ENCODE peak calls at places on chromosome 13, in four cellular contexts. Z is tibial nerve, R is transverse colon, T is sigmoid colon. U is an unnamed sample.

GRCh38 chr13:59960683-59961082 is 203.0 kb downstream of the DIAPH3 start:
- DNase-seq in R (no peak), Z (no peak), T (no peak), U (no peak)

GRCh38 chr13:45209229-45209628 is 8.4 kb upstream of the KCTD4 start:
- DNase-seq in T (no peak), R (no peak), Z (no peak), U (no peak)

GRCh38 chr13:46489586-46490023 is 63.4 kb upstream of the LRCH1 start:
- DNase-seq in Z (no peak), T (no peak), R (no peak), U (peak)

GRCh38 chr13:80850771-80851170 is 509.8 kb upstream of the SPRY2 start:
- DNase-seq in T (no peak), R (no peak), Z (no peak), U (no peak)

GRCh38 chr13:112688560-112689497 is 1.0 kb upstream of the ATP11A start:
- DNase-seq in Z (no peak), R (peak), T (no peak), U (no peak)

GRCh38 chr13:51778407-51778806 is 25.6 kb downstream of the DHRS12 start:
- DNase-seq in R (no peak), Z (no peak), T (no peak), U (peak)

GRCh38 chr13:79307866-79308298 is 98.2 kb downstream of the RBM26 start:
- DNase-seq in R (no peak), Z (no peak), T (no peak), U (no peak)

GRCh38 chr13:27006519-27007161 is 165.0 kb downstream of the USP12 start:
- DNase-seq in R (peak), Z (no peak), T (peak), U (peak)

GRCh38 chr13:113854238-113855011 is 9.5 kb downstream of the GAS6 start:
- DNase-seq in T (no peak), Z (no peak), R (no peak), U (peak)

DNA sequence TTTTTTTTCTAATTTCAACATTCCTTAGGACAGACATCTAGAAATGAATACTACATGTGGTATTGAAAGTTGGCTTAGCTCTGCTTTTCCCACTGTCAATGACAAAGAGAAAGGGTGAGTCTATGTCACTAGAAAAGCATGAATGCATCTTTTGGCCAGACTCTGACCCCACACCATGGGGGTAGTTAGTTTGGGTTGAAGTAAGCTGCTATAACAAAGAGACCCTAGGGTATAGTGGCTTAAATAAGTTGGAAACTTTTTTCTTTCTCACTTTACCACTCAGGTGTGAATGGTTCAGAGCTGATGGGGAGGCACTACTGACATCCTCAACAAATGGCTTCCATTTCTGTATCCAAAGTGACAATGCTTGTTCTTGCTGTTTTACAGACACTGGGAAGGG is 161.5 kb downstream of the DLEU7 start:
- DNase-seq in T (no peak), Z (no peak), R (no peak), U (no peak)
- TF ChIP-seq POLR2A in T (no peak), Z (no peak), R (no peak), U (no peak)

GRCh38 chr13:63120883-63121282 is 1705.2 kb upstream of the PCDH20 start:
- DNase-seq in Z (no peak), R (no peak), T (no peak), U (no peak)

DNA sequence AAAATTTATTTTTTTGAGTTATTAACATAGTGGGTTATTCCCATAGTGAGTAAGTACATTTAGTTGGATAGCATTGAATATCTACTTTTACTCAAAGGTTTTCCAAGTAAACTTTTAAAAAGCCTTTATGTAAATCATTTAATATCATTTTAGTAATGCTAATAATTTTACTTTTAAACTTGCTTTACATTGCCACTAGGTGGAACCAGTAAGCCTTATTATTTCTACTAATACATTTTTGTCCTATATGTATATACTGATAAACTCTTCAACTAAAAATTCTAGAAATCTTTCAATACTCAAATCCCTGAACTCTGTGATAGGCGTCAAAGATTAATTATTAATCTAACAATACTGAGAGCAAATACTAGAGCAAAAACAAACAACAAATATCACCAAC is 1709.2 kb upstream of the PCDH20 start:
- DNase-seq in T (no peak), R (no peak), Z (no peak), U (no peak)
- TF ChIP-seq CTCF in T (no peak), R (no peak), Z (no peak), U (no peak)

GRCh38 chr13:33953203-33953602 is 135.3 kb downstream of the RFC3 start:
- DNase-seq in Z (no peak), T (no peak), R (no peak), U (no peak)

GRCh38 chr13:33953781-33954180 is 135.8 kb downstream of the RFC3 start:
- DNase-seq in Z (no peak), R (no peak), T (no peak), U (no peak)

GRCh38 chr13:33963134-33963533 is 145.2 kb downstream of the RFC3 start:
- DNase-seq in T (no peak), R (no peak), Z (no peak), U (no peak)

GRCh38 chr13:33958964-33959363 is 141.0 kb downstream of the RFC3 start:
- DNase-seq in Z (no peak), R (no peak), T (no peak), U (no peak)

GRCh38 chr13:33957497-33957905 is 139.6 kb downstream of the RFC3 start:
- DNase-seq in R (no peak), Z (no peak), T (no peak), U (no peak)
- TF ChIP-seq POLR2A in R (no peak), Z (no peak), T (no peak), U (no peak)

DNA sequence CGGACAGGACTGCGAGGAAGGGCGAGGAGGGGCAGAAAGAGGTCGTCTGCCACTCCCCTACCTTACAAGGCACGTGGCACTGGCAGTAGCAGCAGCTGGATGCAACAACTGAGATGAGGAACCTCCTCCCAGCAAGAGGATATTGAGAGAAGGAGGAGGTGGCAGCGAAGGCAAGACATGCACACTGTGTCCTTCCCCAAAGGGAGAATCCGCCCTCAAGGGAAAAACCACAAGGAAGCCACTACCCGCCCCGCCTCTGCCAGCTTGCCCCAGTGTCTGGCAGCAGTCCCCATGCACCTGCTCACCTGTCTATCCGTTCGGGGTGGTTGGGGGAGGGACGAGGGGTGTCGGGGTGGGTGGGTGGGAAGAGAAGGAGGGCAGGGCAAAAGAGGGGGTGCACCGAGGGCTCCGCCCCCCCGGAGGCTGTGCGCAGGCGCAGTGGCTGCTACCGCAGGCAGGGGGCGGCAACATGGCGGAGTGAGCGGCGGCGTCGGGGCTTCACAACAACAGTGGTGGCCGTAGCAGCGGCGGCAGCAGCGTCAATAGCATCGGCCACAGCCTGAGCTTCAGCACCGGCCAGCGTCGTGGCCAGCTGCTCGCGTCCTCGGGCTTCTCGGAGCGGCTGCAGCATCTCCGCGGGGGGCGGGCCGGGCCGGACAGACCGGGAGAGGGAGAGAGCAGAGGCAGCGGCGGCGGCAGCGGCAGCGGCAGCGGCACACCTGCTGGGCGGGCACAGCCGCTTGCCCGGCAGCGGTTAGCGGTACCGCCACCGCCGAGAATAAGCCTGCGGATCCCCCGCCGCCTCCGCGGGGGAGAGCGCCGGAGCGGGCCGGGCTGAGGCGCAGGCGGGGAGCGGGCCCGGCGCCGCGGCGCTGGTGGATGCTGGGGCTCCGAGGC is at the start of gene NBEA:
- DNase-seq in R (peak), Z (peak), T (peak), U (peak)
- TF ChIP-seq CTCF in R (peak), Z (peak), T (no peak), U (no peak)

DNA sequence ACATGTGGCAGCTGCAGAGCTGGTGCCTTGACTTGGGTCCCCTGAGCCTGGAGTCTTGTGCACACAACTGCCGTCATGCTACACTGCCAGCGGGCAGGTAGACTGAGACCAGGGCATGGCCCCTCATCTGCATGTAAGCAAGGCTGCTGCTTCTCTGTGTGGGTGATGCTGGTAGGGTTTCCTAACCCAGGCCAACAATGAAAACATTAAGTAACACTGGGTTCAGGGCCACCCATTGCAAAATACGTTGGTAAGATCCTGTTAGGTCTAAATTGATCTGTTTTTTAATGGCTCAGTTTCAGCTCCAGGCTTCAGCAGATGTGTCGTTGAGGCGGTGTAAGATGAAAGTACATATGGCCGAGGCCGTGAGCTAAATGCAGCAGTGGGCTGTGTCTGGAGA is 383.4 kb downstream of the IRS2 start:
- DNase-seq in R (no peak), Z (no peak), T (no peak), U (no peak)
- TF ChIP-seq POLR2A in R (no peak), Z (no peak), T (no peak), U (no peak)

GRCh38 chr13:96824110-96824509 is 170.2 kb downstream of the OXGR1 start:
- DNase-seq in R (no peak), T (no peak), Z (no peak), U (no peak)

GRCh38 chr13:96821971-96822370 is 172.3 kb downstream of the OXGR1 start:
- DNase-seq in T (no peak), R (no peak), Z (no peak), U (no peak)

GRCh38 chr13:96819375-96819774 is 174.9 kb downstream of the OXGR1 start:
- DNase-seq in T (no peak), Z (no peak), R (no peak), U (no peak)

GRCh38 chr13:96821381-96821780 is 172.9 kb downstream of the OXGR1 start:
- DNase-seq in R (no peak), T (no peak), Z (no peak), U (no peak)

GRCh38 chr13:96822900-96823299 is 171.4 kb downstream of the OXGR1 start:
- DNase-seq in Z (no peak), R (peak), T (no peak), U (no peak)
- TF ChIP-seq CTCF in Z (no peak), R (peak), T (no peak), U (no peak)

DNA sequence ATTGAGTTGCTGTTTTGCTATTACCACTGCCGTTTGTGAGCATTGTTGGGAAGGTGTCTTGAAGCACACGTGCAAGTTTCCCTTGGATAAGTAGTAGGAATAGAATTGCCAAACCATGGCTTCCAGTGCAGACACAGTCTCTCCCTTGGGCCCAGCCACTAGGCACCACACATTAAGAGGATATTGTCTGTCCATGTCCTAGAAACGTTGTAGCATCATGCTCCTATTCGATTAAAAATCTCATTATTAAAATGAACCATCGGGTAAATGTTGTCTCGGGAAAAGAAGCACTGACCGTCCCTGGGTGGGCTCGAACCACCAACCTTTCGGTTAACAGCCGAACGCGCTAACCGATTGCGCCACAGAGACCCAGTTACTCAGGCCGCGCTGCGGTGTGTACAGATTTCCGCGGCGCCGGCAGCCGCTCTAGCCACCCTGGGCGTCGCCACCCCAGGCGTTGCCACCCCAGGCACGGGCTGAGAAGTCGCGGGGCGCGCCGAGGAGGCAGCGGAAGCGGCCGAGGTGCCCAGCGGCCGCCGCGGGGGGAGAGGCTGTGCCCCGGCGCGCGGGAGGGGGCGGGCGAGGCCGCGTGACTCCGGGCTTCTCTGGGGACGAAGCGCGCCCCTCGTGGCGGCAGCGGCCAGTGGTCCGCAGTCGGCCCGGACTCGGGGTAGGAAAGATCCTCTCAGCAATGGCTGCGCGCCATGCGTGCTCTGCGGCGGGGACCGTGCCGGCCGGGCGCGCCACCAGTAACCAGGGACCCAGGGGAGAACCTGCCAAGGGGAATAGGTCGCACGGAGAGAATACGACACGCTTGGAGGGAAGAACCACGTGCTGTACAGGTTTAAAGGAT is 56.2 kb downstream of the USPL1 start:
- DNase-seq in T (peak), R (peak), Z (peak), U (peak)
- TF ChIP-seq POLR2A in T (no peak), R (peak), Z (peak), U (no peak)